ENCODE peak calls at places on chromosomes 12 and 14, in four cellular contexts. E, Q, T and C are unnamed samples.

GRCh38 chr12:27003421-27004311 is 10.5 kb downstream of the TM7SF3 start:
- DNase-seq in E (no peak), Q (no peak), T (no peak), C (no peak)

GRCh38 chr14:20986811-20987210 is 3.0 kb upstream of the METTL17 start:
- DNase-seq in E (peak), Q (no peak), T (peak), C (no peak)

GRCh38 chr14:70934502-70935134 is 27.4 kb downstream of the PCNX1 start:
- DNase-seq in E (peak), Q (peak), T (no peak), C (no peak)

GRCh38 chr14:69580009-69580577 is 5.4 kb upstream of the CCDC177 start:
- DNase-seq in E (peak), Q (no peak), T (peak), C (peak)

GRCh38 chr12:59005195-59005961 is 85.1 kb upstream of the LRIG3 start:
- DNase-seq in E (no peak), Q (no peak), T (no peak), C (no peak)

GRCh38 chr12:125128380-125128779 is 63.1 kb downstream of the AACS start:
- DNase-seq in E (no peak), Q (no peak), T (no peak), C (no peak)

GRCh38 chr12:131151558-131152345 is 198.0 kb downstream of the ADGRD1 start:
- DNase-seq in E (no peak), Q (no peak), T (no peak), C (no peak)

GRCh38 chr14:90732142-90732541 is 84.1 kb downstream of the TTC7B start:
- DNase-seq in E (no peak), Q (no peak), T (no peak), C (no peak)

GRCh38 chr12:50641566-50641965 is 122.3 kb upstream of the ATF1 start:
- DNase-seq in E (no peak), Q (no peak), T (peak), C (peak)

GRCh38 chr12:68910128-68910527 is 22.8 kb downstream of the CPM start:
- DNase-seq in E (no peak), Q (no peak), T (no peak), C (no peak)

GRCh38 chr14:68547305-68548193 is 245.3 kb downstream of the ZFP36L1 start:
- DNase-seq in E (no peak), Q (no peak), T (no peak), C (no peak)

GRCh38 chr12:62317017-62317416 is 56.8 kb downstream of the USP15 start:
- DNase-seq in E (no peak), Q (no peak), T (no peak), C (no peak)

GRCh38 chr12:8590842-8591545 is 21.7 kb downstream of the AICDA start:
- DNase-seq in E (peak), Q (no peak), T (no peak), C (no peak)

GRCh38 chr14:88868558-88869159 is 44.2 kb downstream of the TTC8 start:
- DNase-seq in E (peak), Q (no peak), T (no peak), C (no peak)

GRCh38 chr12:47155457-47156166 is 75.9 kb upstream of the AMIGO2 start:
- DNase-seq in E (no peak), Q (no peak), T (peak), C (no peak)

GRCh38 chr12:24895612-24896011 is 53.3 kb downstream of the BCAT1 start:
- DNase-seq in E (no peak), Q (no peak), T (no peak), C (no peak)

GRCh38 chr12:74847169-74847568 is 309.5 kb downstream of the ATXN7L3B start:
- DNase-seq in E (peak), Q (no peak), T (no peak), C (no peak)

GRCh38 chr12:69966409-69966808 is 141.4 kb downstream of the MYRFL start:
- DNase-seq in E (peak), Q (no peak), T (no peak), C (no peak)

GRCh38 chr12:7602287-7602686 is 63.4 kb downstream of the APOBEC1 start:
- DNase-seq in E (no peak), Q (no peak), T (no peak), C (no peak)

GRCh38 chr12:75632452-75632851 is 121.0 kb upstream of the KRR1 start:
- DNase-seq in E (no peak), Q (no peak), T (no peak), C (no peak)

GRCh38 chr12:113461666-113462065 is 10.0 kb downstream of the LHX5 start:
- DNase-seq in E (peak), Q (no peak), T (peak), C (no peak)

GRCh38 chr14:50366115-50366514 is 30.6 kb downstream of the CDKL1 start:
- DNase-seq in E (no peak), Q (no peak), T (no peak), C (no peak)

GRCh38 chr14:105220699-105221597 is 27.4 kb upstream of the BTBD6 start:
- DNase-seq in E (no peak), Q (no peak), T (no peak), C (no peak)

GRCh38 chr12:55780695-55781094 is 36.8 kb downstream of the SARNP start:
- DNase-seq in E (no peak), Q (no peak), T (no peak), C (no peak)

GRCh38 chr12:88472248-88472647 is 108.0 kb downstream of the KITLG start:
- DNase-seq in E (no peak), Q (no peak), T (no peak), C (no peak)

GRCh38 chr12:15770021-15770420 is 19.2 kb downstream of the EPS8 start:
- DNase-seq in E (no peak), Q (no peak), T (no peak), C (no peak)
- TF ChIP-seq ESRRA in E (no peak), Q (no peak), T (no peak), C (no peak)

GRCh38 chr14:99476864-99477263 is 3.8 kb downstream of the SETD3 start:
- DNase-seq in E (no peak), Q (no peak), T (no peak), C (no peak)
- TF ChIP-seq CREB1 in E (no peak), Q (no peak), T (no peak), C (no peak)

GRCh38 chr12:105418821-105419291 is 88.4 kb downstream of the C12orf75 start:
- DNase-seq in E (no peak), Q (no peak), T (no peak), C (no peak)

GRCh38 chr12:105420046-105420445 is 89.6 kb downstream of the C12orf75 start:
- DNase-seq in E (no peak), Q (no peak), T (no peak), C (no peak)

GRCh38 chr12:105419606-105420005 is 89.1 kb downstream of the C12orf75 start:
- DNase-seq in E (no peak), Q (no peak), T (no peak), C (no peak)

GRCh38 chr12:105423237-105423636 is 92.7 kb downstream of the C12orf75 start:
- DNase-seq in E (no peak), Q (no peak), T (no peak), C (no peak)

DNA sequence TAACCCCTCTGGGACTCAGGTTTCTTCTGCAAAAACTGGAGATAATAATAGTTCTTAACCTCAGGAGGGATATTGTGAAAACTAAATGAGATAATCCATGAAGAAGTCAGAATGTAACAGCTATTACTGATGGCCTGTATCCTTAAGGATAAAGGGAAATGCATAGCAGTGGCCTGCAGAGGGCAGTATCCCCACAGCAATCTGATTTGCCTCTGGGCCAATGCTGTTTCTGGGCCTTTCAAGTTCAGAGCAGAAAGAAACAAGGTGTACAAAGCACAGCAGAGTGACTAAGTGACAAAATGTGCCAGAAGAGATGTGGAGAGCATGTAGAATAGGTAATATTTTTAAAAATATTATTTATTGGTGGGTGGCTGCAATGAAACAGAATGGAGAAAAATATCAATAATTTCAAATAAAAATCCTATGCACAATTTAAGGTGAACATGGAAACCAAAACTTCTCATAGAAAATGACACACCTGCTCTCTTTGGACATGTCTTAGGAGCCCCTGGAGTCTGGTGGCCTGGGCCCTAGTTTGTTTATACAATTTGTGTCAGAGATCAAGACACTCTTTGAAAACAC is 90.3 kb downstream of the C12orf75 start:
- DNase-seq in E (peak), Q (peak), T (peak), C (peak)
- TF ChIP-seq ESRRA in E (no peak), Q (no peak), T (no peak), C (no peak)

GRCh38 chr12:4243098-4243795 is 30.3 kb upstream of the CCND2 start:
- DNase-seq in E (no peak), Q (no peak), T (no peak), C (no peak)
- TF ChIP-seq CREB1 in E (no peak), Q (no peak), T (no peak), C (no peak)

GRCh38 chr12:115259968-115260806 is 576.2 kb upstream of the TBX3 start:
- DNase-seq in E (peak), Q (no peak), T (no peak), C (no peak)

GRCh38 chr12:115255962-115256361 is 572.0 kb upstream of the TBX3 start:
- DNase-seq in E (no peak), Q (no peak), T (no peak), C (no peak)

GRCh38 chr12:115255257-115255656 is 571.3 kb upstream of the TBX3 start:
- DNase-seq in E (no peak), Q (no peak), T (no peak), C (no peak)

GRCh38 chr12:115260807-115261161 is 576.8 kb upstream of the TBX3 start:
- DNase-seq in E (no peak), Q (no peak), T (no peak), C (no peak)

GRCh38 chr12:115257791-115258190 is 573.8 kb upstream of the TBX3 start:
- DNase-seq in E (no peak), Q (no peak), T (no peak), C (no peak)
- TF ChIP-seq ESRRA in E (no peak), Q (no peak), T (no peak), C (no peak)

DNA sequence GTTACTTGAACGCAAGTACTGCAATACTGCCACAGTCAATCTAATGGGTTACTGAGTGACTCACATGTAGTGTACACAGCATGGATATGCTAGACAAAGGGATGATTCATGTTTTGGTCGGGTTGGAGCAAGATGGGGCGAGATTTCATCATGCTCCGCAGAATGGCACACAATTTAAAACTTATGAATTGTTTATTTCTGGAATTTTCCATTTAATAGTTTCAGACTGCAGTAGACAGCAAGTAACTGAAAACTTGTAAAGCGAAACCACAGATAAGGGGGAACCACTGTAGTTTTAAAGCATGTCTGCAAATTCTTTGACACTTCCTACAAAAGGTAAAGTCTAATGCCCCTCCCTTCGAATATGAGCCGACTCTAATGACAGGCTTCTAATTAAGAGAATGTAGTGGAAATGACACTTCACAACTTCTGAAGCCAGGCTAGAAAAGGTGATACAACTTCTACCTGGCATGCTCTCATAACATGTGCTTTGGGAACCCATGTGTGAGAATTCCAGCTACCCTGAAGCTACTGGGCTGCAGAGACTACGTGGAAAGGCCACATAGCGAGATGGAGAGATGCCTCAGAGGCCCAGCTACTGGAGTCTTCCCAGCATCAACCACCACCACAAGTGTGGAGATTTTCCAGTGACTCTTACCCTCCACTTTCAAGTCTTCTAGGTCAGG is 13.9 kb upstream of the TCP11L2 start:
- DNase-seq in E (peak), Q (no peak), T (no peak), C (no peak)
- TF ChIP-seq CREB1 in E (peak), Q (no peak), T (no peak), C (no peak)